ENCODE peak calls at places on chromosomes 3 and 15, in ten cellular contexts. E is stimulated activated CD8-positive, alpha-beta memory T cell treated with anti-CD3 and anti-CD28 coated beads, Interleukin-7, amount 100 ng/mL, for 4 hours; Z is NCI-H1092; J is stimulated activated effector memory CD8-positive, alpha-beta T cell treated with anti-CD3 and anti-CD28 coated beads, Interleukin-12 subunit alpha, Interleukin-12 subunit beta, amount 100 ng/mL, for 72 hours; P is NCI-H524; X is HEK293T; Q is BE2C; M is pons; C is germinal center; L is stimulated activated CD4-positive, alpha-beta T cell treated with anti-CD3 and anti-CD28 coated beads, Interleukin-2, amount 100 ng/mL, for 24 hours. W is an unnamed sample.

GRCh38 chr3:150146891-150147761 is 176.4 kb upstream of the PFN2 start:
- DNase-seq in E (no peak), Z (no peak), J (no peak), P (no peak), X (no peak), Q (no peak), M (no peak), C (no peak), L (no peak), W (no peak)

GRCh38 chr3:11774296-11774877 is 72.3 kb downstream of the TAMM41 start:
- DNase-seq in E (no peak), Z (no peak), J (no peak), P (peak), X (peak), Q (peak), M (peak), C (no peak), L (no peak), W (no peak)

GRCh38 chr3:172530101-172530561 is 6.9 kb upstream of the TNFSF10 start:
- DNase-seq in E (no peak), Z (no peak), J (no peak), P (no peak), X (no peak), Q (no peak), M (no peak), C (no peak), L (no peak), W (no peak)

GRCh38 chr3:49362579-49362978 is 4.4 kb upstream of the GPX1 start:
- DNase-seq in E (no peak), Z (no peak), J (no peak), P (no peak), X (no peak), Q (no peak), M (no peak), C (no peak), L (no peak), W (no peak)

GRCh38 chr15:85707519-85708338 is 87.0 kb downstream of the KLHL25 start:
- DNase-seq in E (no peak), Z (no peak), J (no peak), P (peak), X (no peak), Q (no peak), M (peak), C (no peak), L (no peak), W (no peak)

GRCh38 chr3:39809181-39809994 is at the start of gene MYRIP:
- DNase-seq in E (no peak), Z (peak), J (no peak), P (peak), X (peak), Q (peak), M (peak), C (peak), L (no peak), W (peak)

GRCh38 chr15:31456329-31457060 is 129.9 kb downstream of the KLF13 start:
- DNase-seq in E (no peak), Z (no peak), J (no peak), P (no peak), X (no peak), Q (no peak), M (no peak), C (no peak), L (no peak), W (no peak)

GRCh38 chr15:88505721-88506120 is 38.2 kb downstream of the MRPS11 start:
- DNase-seq in E (no peak), Z (no peak), J (no peak), P (no peak), X (no peak), Q (no peak), M (no peak), C (no peak), L (no peak), W (no peak)

GRCh38 chr3:165464736-165465135 is 268.6 kb upstream of the SLITRK3 start:
- DNase-seq in E (no peak), Z (no peak), J (no peak), P (no peak), X (no peak), Q (no peak), M (no peak), C (no peak), L (no peak), W (no peak)

GRCh38 chr15:29631076-29632070 is 190.9 kb downstream of the TJP1 start:
- DNase-seq in E (no peak), Z (peak), J (no peak), P (peak), X (no peak), Q (no peak), M (no peak), C (no peak), L (no peak), W (peak)

GRCh38 chr3:64289622-64290021 is 64.4 kb upstream of the PRICKLE2 start:
- DNase-seq in E (no peak), Z (no peak), J (no peak), P (no peak), X (no peak), Q (no peak), M (no peak), C (no peak), L (no peak), W (no peak)

GRCh38 chr15:43105077-43105769 is 615 bp downstream of the UBR1 start:
- DNase-seq in E (no peak), Z (peak), J (no peak), P (no peak), X (peak), Q (peak), M (no peak), C (peak), L (no peak), W (peak)

GRCh38 chr15:64842099-64842940 is 605 bp downstream of the PLEKHO2 start:
- DNase-seq in E (no peak), Z (no peak), J (peak), P (no peak), X (no peak), Q (no peak), M (no peak), C (no peak), L (peak), W (peak)

GRCh38 chr3:42019953-42020260 is 58.0 kb upstream of the ULK4 start:
- DNase-seq in E (no peak), Z (no peak), J (no peak), P (no peak), X (no peak), Q (no peak), M (no peak), C (no peak), L (no peak), W (no peak)

GRCh38 chr15:46091860-46092450 is 457.1 kb downstream of the SQOR start:
- DNase-seq in E (no peak), Z (peak), J (no peak), P (peak), X (peak), Q (peak), M (peak), C (peak), L (no peak), W (peak)

GRCh38 chr3:151407928-151408327 is 23.4 kb upstream of the P2RY12 start:
- DNase-seq in E (no peak), Z (no peak), J (no peak), P (no peak), X (no peak), Q (no peak), M (no peak), C (no peak), L (no peak), W (no peak)